ENCODE peak calls at places on chromosomes 11 and 22, in eight cellular contexts. U, Q, T, S, A, L, Y and X are unnamed samples.

GRCh38 chr11:83819936-83820549 is 533.9 kb upstream of the CCDC90B start:
- DNase-seq in U (peak; percentile 80), Q (no peak), T (no peak), S (no peak), A (no peak), L (no peak), Y (peak; percentile 18), X (no peak)

GRCh38 chr11:41868606-41869005 is 409.2 kb upstream of the LRRC4C start:
- DNase-seq in U (peak; percentile 52), Q (no peak), T (no peak), S (no peak), A (no peak), L (no peak), Y (no peak), X (no peak)

GRCh38 chr11:70743941-70744351 is 345.6 kb downstream of the CTTN start:
- DNase-seq in U (no peak), Q (no peak), T (no peak), S (peak; percentile 24), A (no peak), L (no peak), Y (no peak), X (no peak)

GRCh38 chr11:66609951-66610617 is 6.3 kb upstream of the RBM14 start:
- DNase-seq in U (no peak), Q (no peak), T (no peak), S (no peak), A (no peak), L (no peak), Y (peak; percentile 26), X (no peak)

GRCh38 chr11:122843281-122844150 is 5.2 kb downstream of the CRTAM start:
- DNase-seq in U (no peak), Q (peak; percentile 37), T (no peak), S (no peak), A (no peak), L (no peak), Y (peak; percentile 65), X (no peak)

GRCh38 chr11:33347490-33348125 is 90.4 kb downstream of the HIPK3 start:
- DNase-seq in U (no peak), Q (no peak), T (no peak), S (no peak), A (no peak), L (no peak), Y (peak; percentile 28), X (no peak)

GRCh38 chr11:117180661-117181585 is 2.4 kb downstream of the SIDT2 start:
- DNase-seq in U (peak; percentile 49), Q (peak; percentile 35), T (peak; percentile 84), S (peak; percentile 87), A (no peak), L (no peak), Y (peak; percentile 81), X (peak; percentile 82)

GRCh38 chr11:3626250-3626960 is 15.4 kb downstream of the ART5 start:
- DNase-seq in U (no peak), Q (no peak), T (no peak), S (peak; percentile 84), A (no peak), L (no peak), Y (no peak), X (no peak)

GRCh38 chr11:84671325-84672019 is 955.7 kb downstream of the DLG2 start:
- DNase-seq in U (peak; percentile 37), Q (no peak), T (no peak), S (no peak), A (no peak), L (no peak), Y (no peak), X (no peak)

GRCh38 chr11:70815485-70815832 is 417.1 kb downstream of the CTTN start:
- DNase-seq in U (no peak), Q (no peak), T (no peak), S (no peak), A (no peak), L (no peak), Y (no peak), X (no peak)

GRCh38 chr11:43172477-43172876 is 139.3 kb upstream of the API5 start:
- DNase-seq in U (no peak), Q (no peak), T (no peak), S (no peak), A (no peak), L (no peak), Y (no peak), X (no peak)

GRCh38 chr22:45441158-45441557 is 27.7 kb downstream of the RIBC2 start:
- DNase-seq in U (peak; percentile 70), Q (no peak), T (no peak), S (no peak), A (peak; percentile 59), L (no peak), Y (peak; percentile 61), X (no peak)

GRCh38 chr11:2562181-2562581 is 117.4 kb downstream of the KCNQ1 start:
- DNase-seq in U (no peak), Q (no peak), T (peak; percentile 33), S (peak; percentile 44), A (no peak), L (no peak), Y (no peak), X (no peak)

GRCh38 chr11:69636512-69636866 is 4.5 kb upstream of the CCND1 start:
- DNase-seq in U (peak; percentile 89), Q (no peak), T (peak; percentile 68), S (peak; percentile 80), A (peak; percentile 79), L (no peak), Y (no peak), X (peak; percentile 71)

GRCh38 chr11:48109046-48109666 is 107.5 kb upstream of the OR4B1 start:
- DNase-seq in U (peak; percentile 69), Q (no peak), T (no peak), S (no peak), A (peak; percentile 23), L (no peak), Y (peak; percentile 71), X (no peak)

GRCh38 chr22:48729499-48730171 is 1098.0 kb downstream of the BRD1 start:
- DNase-seq in U (no peak), Q (no peak), T (no peak), S (no peak), A (no peak), L (no peak), Y (no peak), X (no peak)

GRCh38 chr22:43263645-43264514 is 76.9 kb upstream of the TTLL12 start:
- DNase-seq in U (no peak), Q (peak; percentile 62), T (peak; percentile 80), S (peak; percentile 71), A (peak; percentile 67), L (no peak), Y (peak; percentile 88), X (no peak)

GRCh38 chr22:31140746-31141145 is 438 bp upstream of the PLA2G3 start:
- DNase-seq in U (no peak), Q (no peak), T (no peak), S (peak; percentile 60), A (no peak), L (no peak), Y (no peak), X (no peak)

GRCh38 chr22:24101966-24102365 is 79.3 kb upstream of the SUSD2 start:
- DNase-seq in U (no peak), Q (no peak), T (no peak), S (peak; percentile 20), A (peak; percentile 41), L (no peak), Y (no peak), X (no peak)

GRCh38 chr11:41660585-41660984 is 201.1 kb upstream of the LRRC4C start:
- DNase-seq in U (peak; percentile 19), Q (no peak), T (no peak), S (no peak), A (no peak), L (no peak), Y (no peak), X (peak; percentile 9)

GRCh38 chr11:107704432-107704831 is 7.4 kb downstream of the SLN start:
- DNase-seq in U (peak; percentile 81), Q (no peak), T (no peak), S (no peak), A (no peak), L (no peak), Y (no peak), X (no peak)

GRCh38 chr11:96567667-96568066 is 177.9 kb downstream of the JRKL start:
- DNase-seq in U (no peak), Q (no peak), T (no peak), S (no peak), A (no peak), L (no peak), Y (no peak), X (no peak)
- H3K4me3 ChIP-seq in U (no peak overlapping the region), Q (no peak overlapping the region), T (no peak overlapping the region), S (peak overlapping the region; percentile 20), A (no peak overlapping the region), L (no peak overlapping the region), Y (no peak overlapping the region), X (no peak overlapping the region)

DNA sequence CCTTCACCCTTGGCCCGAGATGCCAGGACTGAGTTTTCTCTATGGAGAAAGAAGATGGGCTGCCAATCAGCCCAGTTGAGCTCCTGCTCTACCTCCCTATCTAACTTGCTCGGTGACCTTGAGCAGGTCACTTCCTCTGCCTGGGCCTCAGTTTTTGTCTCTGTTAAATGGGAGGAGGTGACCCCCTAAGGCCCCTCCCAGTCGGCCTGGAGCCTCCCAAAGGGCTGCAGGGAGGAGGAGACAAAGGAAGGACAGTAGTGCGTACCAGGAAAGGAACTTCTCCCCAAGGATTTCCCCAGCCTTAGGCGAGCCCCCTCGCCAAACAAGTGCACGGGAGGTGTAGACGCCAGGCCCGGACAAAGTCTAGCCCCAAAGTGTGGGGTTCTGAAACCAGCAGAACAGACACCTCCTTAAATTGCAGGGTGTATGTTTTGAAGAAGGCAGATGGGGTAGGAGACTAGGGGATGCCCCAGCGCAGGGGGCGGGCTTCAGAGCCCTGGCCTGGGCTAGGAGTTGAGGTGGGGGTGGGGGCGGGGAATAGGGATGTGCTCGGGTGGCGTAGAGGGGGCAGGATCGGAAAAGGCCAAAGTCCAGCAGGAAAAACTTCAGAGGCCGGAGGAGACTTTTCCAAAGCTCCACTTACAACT is 1.0 kb downstream of the CBX7 start:
- DNase-seq in U (no peak), Q (no peak), T (peak; percentile 56), S (no peak), A (no peak), L (no peak), Y (no peak), X (no peak)
- H3K4me1 ChIP-seq in U (peaks cover 5% of the 10 kb centered on the region), Q (peaks cover 63% of the 10 kb centered on the region), T (peaks cover 14% of the 10 kb centered on the region), S (peaks cover 55% of the 10 kb centered on the region), A (no peaks in the 10 kb centered on the region), L (peaks cover 61% of the 10 kb centered on the region), Y (peaks cover 65% of the 10 kb centered on the region), X (peaks cover 5% of the 10 kb centered on the region)

GRCh38 chr11:62552465-62552782 is 5.8 kb upstream of the AHNAK start:
- DNase-seq in U (peak; percentile 77), Q (no peak), T (no peak), S (no peak), A (no peak), L (no peak), Y (no peak), X (no peak)
- H3K4me3 ChIP-seq in U (peak overlapping the region; percentile 60), Q (no peak overlapping the region), T (no peak overlapping the region), S (peak overlapping the region; percentile 29), A (no peak overlapping the region), L (peak overlapping the region; percentile 70), Y (peak overlapping the region; percentile 70), X (no peak overlapping the region)

GRCh38 chr11:78079232-78080083 is at the start of gene NDUFC2:
- DNase-seq in U (peak; percentile 87), Q (peak; percentile 30), T (peak; percentile 85), S (peak; percentile 89), A (peak; percentile 79), L (peak; percentile 31), Y (peak; percentile 86), X (peak; percentile 55)
- H3K4me1 ChIP-seq in U (peaks cover 33% of the 10 kb centered on the region), Q (peaks cover 56% of the 10 kb centered on the region), T (peaks cover 22% of the 10 kb centered on the region), S (peaks cover 51% of the 10 kb centered on the region), A (peaks cover 32% of the 10 kb centered on the region), L (peaks cover 43% of the 10 kb centered on the region), Y (peaks cover 35% of the 10 kb centered on the region), X (no peaks in the 10 kb centered on the region)